ENCODE peak calls at places on chromosomes 11 and 22, in six cellular contexts. Y is neuronal stem cell, K is lower lobe of right lung, J is ovary, W is tibial nerve, C is body of pancreas. T is an unnamed sample.

GRCh38 chr22:29625090-29625825 is 21.8 kb downstream of the NF2 start:
- DNase-seq in Y (peak; percentile 42), K (peak; percentile 62), J (peak; percentile 63), W (peak; percentile 40), C (peak; percentile 77), T (peak; percentile 51)

GRCh38 chr11:64107300-64107699 is 58.6 kb downstream of the MACROD1 start:
- DNase-seq in Y (no peak), K (no peak), J (no peak), W (no peak), C (no peak), T (no peak)

GRCh38 chr22:43129426-43130425 is 13.5 kb downstream of the MCAT start:
- DNase-seq in Y (no peak), K (no peak), J (no peak), W (no peak), C (no peak), T (no peak)

GRCh38 chr22:48781868-48782267 is 1045.8 kb downstream of the BRD1 start:
- DNase-seq in Y (no peak), K (no peak), J (no peak), W (no peak), C (no peak), T (no peak)

GRCh38 chr11:78860720-78861422 is 286.2 kb upstream of the NARS2 start:
- DNase-seq in Y (peak; percentile 27), K (no peak), J (no peak), W (no peak), C (no peak), T (no peak)

GRCh38 chr22:26711205-26711958 is 54.0 kb downstream of the MIAT start:
- DNase-seq in Y (no peak), K (no peak), J (no peak), W (no peak), C (no peak), T (no peak)

GRCh38 chr11:118012083-118012669 is 26.0 kb downstream of the IL10RA start:
- DNase-seq in Y (no peak), K (peak; percentile 72), J (no peak), W (no peak), C (no peak), T (no peak)

GRCh38 chr11:57340228-57340627 is 2.1 kb downstream of the P2RX3 start:
- DNase-seq in Y (no peak), K (no peak), J (peak; percentile 31), W (no peak), C (peak; percentile 29), T (no peak)

GRCh38 chr11:61505640-61506155 is 2.9 kb upstream of the LRRC10B start:
- DNase-seq in Y (no peak), K (no peak), J (no peak), W (no peak), C (peak; percentile 34), T (no peak)

GRCh38 chr11:794013-794765 is 3.9 kb downstream of the SLC25A22 start:
- DNase-seq in Y (no peak), K (no peak), J (no peak), W (no peak), C (peak; percentile 44), T (no peak)

GRCh38 chr22:43723816-43724215 is 88.3 kb downstream of the EFCAB6 start:
- DNase-seq in Y (no peak), K (no peak), J (no peak), W (no peak), C (no peak), T (no peak)

GRCh38 chr11:1879941-1880720 is 11.6 kb downstream of the PRR33 start:
- DNase-seq in Y (no peak), K (peak; percentile 47), J (peak; percentile 82), W (peak; percentile 64), C (no peak), T (peak; percentile 84)

DNA sequence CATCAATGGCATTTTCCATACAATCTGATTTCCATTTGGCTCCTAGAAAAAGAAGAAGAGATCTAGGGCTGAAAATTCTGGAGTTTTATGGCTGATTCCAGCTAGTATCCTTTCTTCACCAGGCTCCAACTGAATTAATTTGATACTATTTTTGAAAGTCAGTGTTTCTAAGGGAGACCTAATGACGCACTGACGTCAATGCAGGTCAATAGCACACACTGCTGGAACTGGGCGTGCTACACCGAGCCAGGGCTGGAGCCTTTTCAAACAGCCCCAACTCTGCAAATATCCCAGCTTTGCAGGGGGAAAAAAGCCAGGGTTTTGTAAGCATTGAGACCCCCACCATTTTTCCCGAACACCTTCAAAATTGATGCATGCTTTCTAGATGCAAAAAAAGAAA is 124.7 kb upstream of the HSD17B12 start:
- DNase-seq in Y (no peak), K (no peak), J (peak; percentile 76), W (no peak), C (peak; percentile 56), T (peak; percentile 27)
- H3K27me3 ChIP-seq in Y (no peaks in the 10 kb centered on the region), K (peaks cover 67% of the 10 kb centered on the region), J (no peaks in the 10 kb centered on the region), W (no peaks in the 10 kb centered on the region), C (no peaks in the 10 kb centered on the region), T (no peaks in the 10 kb centered on the region)

DNA sequence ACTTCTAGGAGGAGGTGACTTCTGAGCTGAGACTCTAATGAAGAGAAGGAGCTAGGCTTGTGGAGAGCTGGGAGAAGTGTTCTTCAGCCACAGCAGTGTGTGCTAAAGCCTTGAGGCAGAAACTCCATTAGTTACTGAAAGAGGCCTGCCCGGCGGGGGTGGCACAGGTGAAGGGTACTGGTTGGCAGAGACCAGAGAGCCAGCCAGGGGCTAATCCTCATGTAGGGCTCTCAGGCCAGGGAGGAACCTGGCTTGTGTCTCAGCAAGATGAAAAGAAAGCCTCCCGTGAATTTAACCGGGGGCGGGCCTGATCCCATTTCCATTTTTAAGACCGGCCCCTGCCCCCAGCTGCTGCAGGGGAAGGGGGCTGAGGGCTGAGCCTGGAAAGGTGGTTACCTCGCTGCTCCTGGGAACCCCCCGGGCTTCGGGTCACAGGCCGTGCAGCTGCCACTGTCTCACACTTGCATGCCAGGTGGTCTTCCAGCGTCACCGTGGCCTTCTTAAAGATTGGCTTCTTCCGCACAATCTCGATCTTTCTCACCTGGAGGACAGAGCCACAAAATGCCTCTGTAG is 15.0 kb downstream of the PDGFB start:
- DNase-seq in Y (no peak), K (no peak), J (no peak), W (no peak), C (no peak), T (no peak)
- H3K4me3 ChIP-seq in Y (no peak overlapping the region), K (no peak overlapping the region), J (no peak overlapping the region), W (no peak overlapping the region), C (no peak overlapping the region), T (no peak overlapping the region)

GRCh38 chr11:10807629-10808552 is 835 bp downstream of the EIF4G2 start:
- DNase-seq in Y (peak; percentile 35), K (peak; percentile 79), J (peak; percentile 74), W (peak; percentile 45), C (peak; percentile 56), T (peak; percentile 56)

GRCh38 chr11:10808553-10809372 is at the start of gene EIF4G2:
- DNase-seq in Y (peak; percentile 98), K (peak; percentile 99), J (peak; percentile 98), W (peak; percentile 96), C (peak; percentile 99), T (peak; percentile 98)

GRCh38 chr11:10803676-10804075 is 5.0 kb downstream of the EIF4G2 start:
- DNase-seq in Y (no peak), K (no peak), J (no peak), W (no peak), C (no peak), T (no peak)

GRCh38 chr11:10806206-10806605 is 2.5 kb downstream of the EIF4G2 start:
- DNase-seq in Y (no peak), K (no peak), J (no peak), W (no peak), C (no peak), T (no peak)

GRCh38 chr11:10805741-10806140 is 3.0 kb downstream of the EIF4G2 start:
- DNase-seq in Y (no peak), K (no peak), J (no peak), W (no peak), C (no peak), T (no peak)
- H3K27ac ChIP-seq in Y (no peak overlapping the region), K (peak overlapping the region; percentile 32), J (no peak overlapping the region), W (no peak overlapping the region), C (no peak overlapping the region), T (no peak overlapping the region)

GRCh38 chr11:76268498-76268897 is 62.2 kb upstream of the WNT11 start:
- DNase-seq in Y (no peak), K (no peak), J (no peak), W (no peak), C (no peak), T (no peak)

GRCh38 chr11:76267563-76267962 is 61.3 kb upstream of the WNT11 start:
- DNase-seq in Y (no peak), K (no peak), J (no peak), W (no peak), C (no peak), T (no peak)

GRCh38 chr11:76265771-76266241 is 59.5 kb upstream of the WNT11 start:
- DNase-seq in Y (no peak), K (no peak), J (no peak), W (peak; percentile 28), C (peak; percentile 20), T (peak; percentile 73)

GRCh38 chr11:76266269-76266668 is 60.0 kb upstream of the WNT11 start:
- DNase-seq in Y (no peak), K (no peak), J (no peak), W (peak; percentile 61), C (peak; percentile 18), T (no peak)

GRCh38 chr11:76266701-76267100 is 60.4 kb upstream of the WNT11 start:
- DNase-seq in Y (no peak), K (no peak), J (no peak), W (no peak), C (no peak), T (no peak)
- H3K27me3 ChIP-seq in Y (peaks cover 3% of the 10 kb centered on the region), K (no peaks in the 10 kb centered on the region), J (no peaks in the 10 kb centered on the region), W (no peaks in the 10 kb centered on the region), C (no peaks in the 10 kb centered on the region), T (no peaks in the 10 kb centered on the region)

GRCh38 chr22:23068832-23069385 is 1.4 kb upstream of the GNAZ start:
- DNase-seq in Y (no peak), K (peak; percentile 13), J (peak; percentile 31), W (no peak), C (no peak), T (no peak)
- H3K4me3 ChIP-seq in Y (no peak overlapping the region), K (no peak overlapping the region), J (no peak overlapping the region), W (no peak overlapping the region), C (no peak overlapping the region), T (no peak overlapping the region)

GRCh38 chr11:8702598-8702915 is 20.0 kb downstream of the RPL27A start:
- DNase-seq in Y (no peak), K (no peak), J (no peak), W (no peak), C (no peak), T (no peak)
- H3K27ac ChIP-seq in Y (no peak overlapping the region), K (no peak overlapping the region), J (no peak overlapping the region), W (peak overlapping the region; percentile 79), C (no peak overlapping the region), T (peak overlapping the region; percentile 99)

T was measured in uterus.